ENCODE peak calls at places on chromosomes 13 and 19, in four cellular contexts. K is AG04450, L is IMR-90, Z is uterus. E is an unnamed sample.

GRCh38 chr13:48571121-48571901 is 38.4 kb upstream of the RCBTB2 start:
- DNase-seq in K (peak; percentile 56), L (peak; percentile 81), Z (no peak), E (peak; percentile 69)

GRCh38 chr13:112241288-112241687 is 134.9 kb upstream of the SPACA7 start:
- DNase-seq in K (no peak), L (no peak), Z (no peak), E (no peak)

GRCh38 chr13:21079206-21079605 is 17.8 kb upstream of the LATS2 start:
- DNase-seq in K (no peak), L (no peak), Z (no peak), E (no peak)

GRCh38 chr19:7863157-7863970 is 10.8 kb downstream of the PRR36 start:
- DNase-seq in K (no peak), L (no peak), Z (no peak), E (no peak)

GRCh38 chr13:114282143-114282685 is 813 bp downstream of the UPF3A start:
- DNase-seq in K (no peak), L (peak; percentile 65), Z (peak; percentile 41), E (no peak)

GRCh38 chr19:46783670-46784069 is 4.7 kb downstream of the SLC1A5 start:
- DNase-seq in K (no peak), L (no peak), Z (no peak), E (no peak)

GRCh38 chr13:44243198-44243852 is 130.3 kb upstream of the SERP2 start:
- DNase-seq in K (no peak), L (peak; percentile 74), Z (no peak), E (peak; percentile 78)

GRCh38 chr19:21264891-21265290 is 64.3 kb downstream of the ZNF708 start:
- DNase-seq in K (no peak), L (no peak), Z (no peak), E (no peak)

GRCh38 chr13:49838989-49839388 is 46.5 kb upstream of the KPNA3 start:
- DNase-seq in K (no peak), L (no peak), Z (no peak), E (no peak)

GRCh38 chr13:52809310-52809769 is 39.1 kb downstream of the PCDH8 start:
- DNase-seq in K (no peak), L (peak; percentile 39), Z (no peak), E (peak; percentile 57)

GRCh38 chr13:46168341-46168740 is 13.6 kb downstream of the LCP1 start:
- DNase-seq in K (no peak), L (no peak), Z (peak; percentile 67), E (peak; percentile 88)

GRCh38 chr19:10784257-10784656 is 51.8 kb downstream of the TMED1 start:
- DNase-seq in K (no peak), L (no peak), Z (no peak), E (no peak)

GRCh38 chr19:20471441-20471840 is 94.1 kb downstream of the ZNF737 start:
- DNase-seq in K (no peak), L (no peak), Z (no peak), E (no peak)

GRCh38 chr13:99473515-99473914 is 27.8 kb upstream of the TM9SF2 start:
- DNase-seq in K (no peak), L (no peak), Z (no peak), E (no peak)

GRCh38 chr13:66977156-66977555 is 253.0 kb downstream of the PCDH9 start:
- DNase-seq in K (no peak), L (peak; percentile 41), Z (no peak), E (no peak)

GRCh38 chr13:38395505-38395803 is 45.8 kb downstream of the UFM1 start:
- DNase-seq in K (no peak), L (no peak), Z (no peak), E (no peak)

GRCh38 chr19:55657004-55657747 is 2.3 kb downstream of the U2AF2 start:
- DNase-seq in K (no peak), L (no peak), Z (no peak), E (no peak)

GRCh38 chr13:33318037-33318436 is 32.5 kb upstream of the STARD13 start:
- DNase-seq in K (no peak), L (peak; percentile 21), Z (no peak), E (no peak)

GRCh38 chr13:101654916-101655315 is 202.4 kb downstream of the ITGBL1 start:
- DNase-seq in K (no peak), L (peak; percentile 12), Z (no peak), E (no peak)

GRCh38 chr13:102580552-102581169 is 16.1 kb upstream of the TPP2 start:
- DNase-seq in K (peak; percentile 50), L (peak; percentile 80), Z (no peak), E (peak; percentile 83)

GRCh38 chr19:12139309-12139708 is 841 bp downstream of the ZNF20 start:
- DNase-seq in K (no peak), L (peak; percentile 8), Z (no peak), E (peak; percentile 12)

GRCh38 chr19:28531979-28532378 is 681.0 kb downstream of the UQCRFS1 start:
- DNase-seq in K (no peak), L (no peak), Z (no peak), E (no peak)

GRCh38 chr19:7397687-7398086 is 49.0 kb downstream of the ARHGEF18 start:
- DNase-seq in K (peak; percentile 43), L (peak; percentile 90), Z (no peak), E (peak; percentile 96)

GRCh38 chr13:37027639-37028038 is 27.1 kb downstream of the EXOSC8 start:
- DNase-seq in K (no peak), L (no peak), Z (no peak), E (no peak)
- H3K4me3 ChIP-seq in K (no peak overlapping the region), L (no peak overlapping the region), Z (no peak overlapping the region), E (no peak overlapping the region)

GRCh38 chr19:4909172-4909896 is at the start of gene UHRF1:
- DNase-seq in K (no peak), L (no peak), Z (no peak), E (peak; percentile 12)

GRCh38 chr19:4904481-4904880 is 1.8 kb upstream of the ARRDC5 start:
- DNase-seq in K (no peak), L (no peak), Z (no peak), E (no peak)

GRCh38 chr19:4908781-4909171 is 525 bp upstream of the UHRF1 start:
- DNase-seq in K (no peak), L (no peak), Z (no peak), E (no peak)

GRCh38 chr19:4908311-4908710 is 990 bp upstream of the UHRF1 start:
- DNase-seq in K (no peak), L (no peak), Z (no peak), E (no peak)

GRCh38 chr19:4906963-4907362 is 2.3 kb upstream of the UHRF1 start:
- DNase-seq in K (no peak), L (no peak), Z (no peak), E (no peak)
- TF ChIP-seq CTCF in K (no peak), L (no peak), Z (no peak), E (no peak)

GRCh38 chr13:110618167-110618566 is 2.8 kb downstream of the NAXD start:
- DNase-seq in K (no peak), L (no peak), Z (no peak), E (peak; percentile 46)

GRCh38 chr13:110616103-110617101 is 1.1 kb downstream of the NAXD start:
- DNase-seq in K (no peak), L (peak; percentile 72), Z (no peak), E (peak; percentile 62)

GRCh38 chr13:110615322-110616102 is at the start of gene NAXD:
- DNase-seq in K (peak; percentile 67), L (peak; percentile 93), Z (peak; percentile 91), E (peak; percentile 92)

GRCh38 chr13:110617326-110618072 is 2.2 kb downstream of the NAXD start:
- DNase-seq in K (peak; percentile 79), L (peak; percentile 97), Z (peak; percentile 43), E (peak; percentile 98)

GRCh38 chr13:110615005-110615321 is 382 bp upstream of the NAXD start:
- DNase-seq in K (no peak), L (no peak), Z (no peak), E (no peak)
- H3K4me3 ChIP-seq in K (peak overlapping the region; percentile 81), L (peak overlapping the region; percentile 91), Z (peak overlapping the region; percentile 60), E (peak overlapping the region; percentile 81)

GRCh38 chr19:519449-519865 is 12.1 kb upstream of the CDC34 start:
- DNase-seq in K (no peak), L (no peak), Z (no peak), E (no peak)

GRCh38 chr19:522726-523125 is 8.8 kb upstream of the CDC34 start:
- DNase-seq in K (no peak), L (no peak), Z (no peak), E (no peak)

GRCh38 chr19:516884-517424 is 9.7 kb downstream of the TPGS1 start:
- DNase-seq in K (no peak), L (no peak), Z (no peak), E (peak; percentile 14)

GRCh38 chr19:517721-518136 is 10.4 kb downstream of the TPGS1 start:
- DNase-seq in K (no peak), L (no peak), Z (no peak), E (no peak)

GRCh38 chr19:518292-519231 is 11.3 kb downstream of the TPGS1 start:
- DNase-seq in K (no peak), L (peak; percentile 63), Z (no peak), E (peak; percentile 95)
- TF ChIP-seq CTCF in K (no peak), L (no peak), Z (no peak), E (no peak)

DNA sequence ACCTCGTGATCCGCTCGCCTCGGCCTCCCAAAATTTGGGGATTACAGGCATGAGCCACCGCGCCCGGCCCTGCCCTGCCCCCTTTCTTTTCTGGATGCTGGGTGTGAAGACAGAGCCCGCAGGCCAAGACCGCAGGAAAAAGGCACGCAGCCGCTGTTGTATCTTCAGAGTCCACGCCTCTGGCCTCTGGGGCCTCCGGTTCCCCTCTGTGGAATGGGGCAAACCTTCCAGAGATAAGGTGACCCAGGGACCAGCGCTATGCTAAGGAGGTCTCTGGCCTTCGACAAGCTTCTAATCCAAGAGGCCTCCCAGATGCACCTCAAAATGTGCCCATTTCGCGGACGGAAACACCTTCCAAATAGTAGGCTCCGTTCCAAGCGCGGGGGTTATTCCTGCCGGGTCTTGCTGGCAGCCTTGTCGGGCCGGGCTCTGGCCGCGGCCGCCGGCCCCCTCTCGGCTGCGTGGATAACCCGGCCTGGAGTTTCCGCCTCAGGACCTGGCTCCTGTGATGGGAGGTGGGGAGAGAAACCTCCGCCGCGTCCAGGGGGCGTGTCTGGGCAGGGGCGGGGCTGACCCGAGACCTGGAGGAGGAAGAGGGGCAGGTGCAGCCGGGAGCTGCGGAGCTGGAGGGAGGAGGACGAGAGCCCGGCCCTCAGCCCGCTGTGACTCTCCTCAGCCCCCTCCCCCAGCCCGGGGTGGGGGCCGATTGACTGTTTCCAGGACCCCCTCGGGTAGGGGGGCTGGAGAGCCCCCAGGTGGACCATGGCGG is 13.1 kb downstream of the TJP3 start:
- DNase-seq in K (peak; percentile 44), L (peak; percentile 75), Z (peak; percentile 74), E (peak; percentile 81)
- H3K4me3 ChIP-seq in K (no peak overlapping the region), L (no peak overlapping the region), Z (no peak overlapping the region), E (peak overlapping the region; percentile 23)

GRCh38 chr19:49487277-49488045 is at the start of gene RPL13A:
- DNase-seq in K (peak; percentile 99), L (peak; percentile 99), Z (peak; percentile 100), E (peak; percentile 100)
- TF ChIP-seq CTCF in K (no peak), L (no peak), Z (no peak), E (no peak)

E was measured in fibroblast of villous mesenchyme.